ENCODE peak calls at places on chromosomes 11 and 22, in seven cellular contexts. U is activated naive CD8-positive, alpha-beta T cell treated with anti-CD3 and anti-CD28 coated beads, Interleukin-2, amount 50 U/mL, for 24 hours; Z is cortex of kidney; E is NCI-H1092 treated with DMSO at 0.1 percent for 48 hours; B is bronchial epithelial cell; O is iris pigment epithelial cell; L is Peyer's patch. N is an unnamed sample.

GRCh38 chr22:49845241-49845640 is 8.4 kb upstream of the ZBED4 start:
- DNase-seq in O (no peak), Z (no peak), L (no peak), U (no peak), E (no peak), B (no peak), N (no peak)

GRCh38 chr11:65280646-65281045 is 18.9 kb downstream of the POLA2 start:
- DNase-seq in L (no peak), B (no peak), O (peak), Z (no peak), U (no peak), E (no peak), N (no peak)

GRCh38 chr11:27795955-27796861 is 96.0 kb upstream of the BDNF start:
- DNase-seq in O (peak), E (peak), Z (no peak), L (no peak), U (no peak), B (peak), N (no peak)

GRCh38 chr22:49281467-49282340 is 546.0 kb downstream of the BRD1 start:
- DNase-seq in O (peak), Z (no peak), L (no peak), E (no peak), U (no peak), B (no peak), N (no peak)

GRCh38 chr22:27201741-27202140 is 544.4 kb downstream of the MIAT start:
- DNase-seq in U (no peak), B (no peak), E (no peak), O (peak), L (no peak), Z (no peak), N (no peak)

GRCh38 chr11:118911880-118912741 is 13.6 kb downstream of the BCL9L start:
- DNase-seq in B (peak), E (no peak), O (peak), Z (no peak), U (peak), L (no peak), N (peak)

GRCh38 chr11:44624761-44625221 is 59.3 kb downstream of the CD82 start:
- DNase-seq in E (no peak), L (no peak), B (no peak), U (no peak), Z (no peak), O (no peak), N (no peak)

GRCh38 chr22:36571991-36572390 is 43.0 kb upstream of the EIF3D start:
- DNase-seq in L (no peak), Z (no peak), B (peak), O (no peak), U (no peak), E (no peak), N (no peak)

GRCh38 chr11:35235944-35236666 is 97.1 kb downstream of the CD44 start:
- DNase-seq in O (peak), B (peak), L (peak), E (no peak), U (peak), Z (no peak), N (no peak)

GRCh38 chr11:76131585-76131984 is 74.7 kb downstream of the WNT11 start:
- DNase-seq in U (no peak), B (no peak), L (no peak), E (no peak), Z (no peak), O (no peak), N (no peak)

GRCh38 chr11:126115820-126116319 is 53.2 kb upstream of the CDON start:
- DNase-seq in O (peak), L (no peak), E (peak), B (peak), U (no peak), Z (no peak), N (no peak)

GRCh38 chr11:47857485-47858168 is 9.5 kb upstream of the NUP160 start:
- DNase-seq in O (no peak), Z (no peak), E (no peak), L (peak), B (no peak), U (no peak), N (no peak)

GRCh38 chr11:33658195-33658900 is 42.3 kb downstream of the C11orf91 start:
- DNase-seq in E (no peak), Z (no peak), O (no peak), L (no peak), U (no peak), B (no peak), N (no peak)

GRCh38 chr11:71996517-71996916 is 2.2 kb upstream of the IL18BP start:
- DNase-seq in O (no peak), L (no peak), B (no peak), Z (no peak), U (no peak), E (no peak), N (no peak)

GRCh38 chr11:44849424-44849823 is 101.3 kb downstream of the TP53I11 start:
- DNase-seq in B (no peak), O (no peak), L (no peak), E (no peak), U (no peak), Z (no peak), N (no peak)

GRCh38 chr11:1405186-1406020 is 15.7 kb downstream of the BRSK2 start:
- DNase-seq in O (no peak), B (no peak), Z (no peak), U (no peak), E (no peak), L (no peak), N (no peak)

GRCh38 chr22:27307545-27308279 is 493.8 kb downstream of the MN1 start:
- DNase-seq in L (no peak), Z (no peak), B (no peak), U (no peak), O (no peak), E (no peak), N (no peak)

GRCh38 chr22:46763051-46763705 is 728 bp downstream of the TBC1D22A start:
- DNase-seq in L (peak), Z (no peak), O (peak), B (no peak), E (no peak), U (peak), N (no peak)

GRCh38 chr11:127862406-127862805 is 725.0 kb downstream of the ETS1 start:
- DNase-seq in U (no peak), Z (no peak), E (no peak), B (peak), O (peak), L (no peak), N (no peak)

GRCh38 chr11:643849-644738 is 7.0 kb downstream of the DRD4 start:
- DNase-seq in L (no peak), Z (no peak), O (no peak), E (no peak), U (no peak), B (no peak), N (no peak)

GRCh38 chr11:45031912-45032519 is 81.3 kb upstream of the TP53I11 start:
- DNase-seq in L (peak), O (no peak), Z (no peak), B (no peak), U (no peak), E (no peak), N (no peak)

GRCh38 chr11:95984035-95984434 is 60.1 kb upstream of the MTMR2 start:
- DNase-seq in U (no peak), O (no peak), B (no peak), E (no peak), L (no peak), Z (no peak), N (no peak)

GRCh38 chr11:119509969-119510401 is 87.0 kb upstream of the THY1 start:
- DNase-seq in B (peak), U (peak), O (peak), L (no peak), E (no peak), Z (no peak), N (no peak)

GRCh38 chr22:25651332-25651731 is 86.9 kb downstream of the GRK3 start:
- DNase-seq in Z (no peak), E (peak), B (no peak), U (no peak), L (no peak), O (no peak), N (no peak)

GRCh38 chr11:94837317-94837716 is 69.2 kb downstream of the AMOTL1 start:
- DNase-seq in O (no peak), Z (no peak), B (no peak), L (no peak), U (no peak), E (no peak), N (no peak)

GRCh38 chr22:50276143-50276542 is 6.0 kb upstream of the MAPK11 start:
- DNase-seq in B (no peak), Z (no peak), U (peak), E (no peak), L (peak), O (peak), N (peak)

GRCh38 chr11:36684840-36685800 is 87.1 kb upstream of the RAG2 start:
- DNase-seq in O (no peak), L (no peak), Z (no peak), U (peak), E (no peak), B (no peak), N (no peak)

GRCh38 chr22:29030016-29030617 is 31.5 kb downstream of the C22orf31 start:
- DNase-seq in O (peak), Z (no peak), U (peak), B (peak), E (no peak), L (no peak), N (no peak)

GRCh38 chr11:46296520-46297448 is 19.3 kb downstream of the CREB3L1 start:
- DNase-seq in O (peak), L (no peak), U (no peak), Z (no peak), E (peak), B (no peak), N (no peak)

GRCh38 chr11:67415501-67416304 is at the start of gene CARNS1:
- DNase-seq in E (no peak), L (no peak), O (no peak), Z (no peak), B (no peak), U (peak), N (no peak)

GRCh38 chr11:203056-203944 is 3.9 kb downstream of the BET1L start:
- DNase-seq in Z (no peak), B (no peak), U (no peak), E (no peak), L (no peak), O (no peak), N (no peak)

GRCh38 chr11:74154621-74155281 is 16.1 kb downstream of the C2CD3 start:
- DNase-seq in L (no peak), E (no peak), Z (no peak), B (no peak), O (peak), U (no peak), N (no peak)

GRCh38 chr22:27801197-27801615 is 350 bp downstream of the MN1 start:
- DNase-seq in Z (no peak), B (no peak), O (peak), U (peak), L (no peak), E (peak), N (no peak)

GRCh38 chr22:30309981-30310672 is 16.6 kb downstream of the TBC1D10A start:
- DNase-seq in E (no peak), O (peak), L (peak), U (no peak), Z (no peak), B (peak), N (no peak)

N was measured in C1 segment of cervical spinal cord.